ENCODE peak calls at places on chromosomes 4 and X, in ten cellular contexts. X is H9; E is right atrium auricular region; C is CD8-positive, alpha-beta memory T cell; I is astrocyte; T is mammary epithelial cell; U is fibroblast of lung; B is mesenchymal stem cell; A is aorta; R is neuronal stem cell. D is an unnamed sample.

GRCh38 chr4:150694438-150694837 is 112.5 kb downstream of the MAB21L2 start:
- DNase-seq in X (no peak), E (no peak), C (no peak), I (no peak), T (no peak), U (no peak), B (no peak), A (no peak), R (no peak), D (no peak)

GRCh38 chr4:17580969-17581368 is 4.0 kb downstream of the LAP3 start:
- DNase-seq in X (no peak), E (no peak), C (no peak), I (peak; percentile 86), T (peak; percentile 6), U (peak; percentile 88), B (no peak), A (no peak), R (no peak), D (no peak)

GRCh38 chr4:42331914-42332368 is 65.3 kb upstream of the SHISA3 start:
- DNase-seq in X (no peak), E (peak; percentile 69), C (no peak), I (peak; percentile 11), T (no peak), U (peak; percentile 24), B (peak; percentile 78), A (no peak), R (no peak), D (peak; percentile 65)

GRCh38 chr4:110287130-110287529 is 88.7 kb upstream of the ELOVL6 start:
- DNase-seq in X (no peak), E (no peak), C (no peak), I (peak; percentile 82), T (peak; percentile 89), U (peak; percentile 85), B (peak; percentile 76), A (no peak), R (no peak), D (no peak)

GRCh38 chrX:120446503-120446902 is 22.6 kb downstream of the LAMP2 start:
- DNase-seq in X (no peak), E (no peak), C (no peak), I (peak; percentile 70), T (peak; percentile 64), U (peak; percentile 78), B (peak; percentile 15), A (no peak), R (no peak), D (no peak)

GRCh38 chrX:115350696-115351408 is 61.3 kb downstream of the LUZP4 start:
- DNase-seq in X (no peak), E (no peak), C (no peak), I (no peak), T (no peak), U (no peak), B (no peak), A (no peak), R (no peak), D (no peak)

GRCh38 chr4:147842573-147842972 is 110.7 kb downstream of the ARHGAP10 start:
- DNase-seq in X (no peak), E (no peak), C (no peak), I (peak; percentile 89), T (peak; percentile 89), U (peak; percentile 89), B (no peak), A (no peak), R (no peak), D (peak; percentile 86)

GRCh38 chr4:142840516-142841123 is 5.5 kb downstream of the INPP4B start:
- DNase-seq in X (no peak), E (no peak), C (no peak), I (peak; percentile 25), T (no peak), U (peak; percentile 41), B (peak; percentile 37), A (no peak), R (no peak), D (no peak)

GRCh38 chr4:34572026-34572425 is 1672.3 kb downstream of the ARAP2 start:
- DNase-seq in X (no peak), E (no peak), C (no peak), I (no peak), T (no peak), U (no peak), B (no peak), A (no peak), R (no peak), D (no peak)

GRCh38 chrX:142036111-142036510 is 132.4 kb downstream of the MAGEC1 start:
- DNase-seq in X (no peak), E (no peak), C (no peak), I (peak; percentile 48), T (no peak), U (peak; percentile 55), B (no peak), A (no peak), R (no peak), D (no peak)

GRCh38 chrX:45986971-45987370 is 558.2 kb downstream of the ZNF674 start:
- DNase-seq in X (no peak), E (no peak), C (no peak), I (no peak), T (peak; percentile 19), U (peak; percentile 11), B (no peak), A (no peak), R (no peak), D (no peak)

GRCh38 chrX:153766098-153766817 is 2.2 kb downstream of the PLXNB3 start:
- DNase-seq in X (peak; percentile 36), E (no peak), C (no peak), I (peak; percentile 61), T (peak; percentile 65), U (peak; percentile 76), B (peak; percentile 83), A (peak; percentile 52), R (no peak), D (peak; percentile 77)

GRCh38 chrX:33211356-33212254 is at the start of gene DMD:
- DNase-seq in X (peak; percentile 31), E (peak; percentile 75), C (no peak), I (peak; percentile 26), T (peak; percentile 76), U (peak; percentile 37), B (peak; percentile 71), A (peak; percentile 53), R (no peak), D (peak; percentile 87)

GRCh38 chr4:152486414-152487389 is 49.2 kb downstream of the FBXW7 start:
- DNase-seq in X (no peak), E (no peak), C (no peak), I (no peak), T (no peak), U (no peak), B (peak; percentile 30), A (no peak), R (no peak), D (no peak)

GRCh38 chr4:88242144-88242543 is 42.2 kb downstream of the PPM1K start:
- DNase-seq in X (no peak), E (no peak), C (no peak), I (no peak), T (no peak), U (no peak), B (no peak), A (no peak), R (no peak), D (no peak)

GRCh38 chrX:56120242-56120641 is 111.9 kb upstream of the KLF8 start:
- DNase-seq in X (no peak), E (no peak), C (no peak), I (no peak), T (no peak), U (no peak), B (no peak), A (no peak), R (no peak), D (no peak)
- H3K9me3 ChIP-seq in X (peaks cover 15% of the 10 kb centered on the region), E (no peaks in the 10 kb centered on the region), C (no peaks in the 10 kb centered on the region), I (no peaks in the 10 kb centered on the region), T (no peaks in the 10 kb centered on the region), U (no peaks in the 10 kb centered on the region), B (no peaks in the 10 kb centered on the region), A (no peaks in the 10 kb centered on the region), R (no peaks in the 10 kb centered on the region), D (no peaks in the 10 kb centered on the region)

DNA sequence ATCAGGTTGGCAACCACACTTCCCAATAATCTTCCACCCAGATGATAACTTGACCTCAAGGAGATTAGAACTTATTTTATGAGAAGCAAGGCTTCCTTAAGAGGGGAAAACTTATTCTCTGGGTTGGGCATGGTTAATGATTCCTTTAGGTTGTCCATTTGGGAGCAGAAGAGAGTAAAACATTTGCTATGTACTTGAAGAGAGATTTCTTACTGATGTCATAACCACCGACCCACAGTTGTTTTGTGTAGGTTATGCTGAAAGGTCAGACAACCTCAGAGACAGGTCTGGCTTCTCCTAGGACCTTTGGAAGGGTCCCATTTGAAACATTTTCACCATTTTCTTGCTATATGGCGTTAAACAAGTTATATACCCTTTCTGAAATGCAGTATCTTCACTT is 56.1 kb downstream of the FAM114A1 start:
- DNase-seq in X (no peak), E (no peak), C (no peak), I (no peak), T (no peak), U (no peak), B (no peak), A (no peak), R (no peak), D (no peak)
- H3K27ac ChIP-seq in X (no peak overlapping the region), E (no peak overlapping the region), C (no peak overlapping the region), I (no peak overlapping the region), T (no peak overlapping the region), U (no peak overlapping the region), B (peak overlapping the region; percentile 78), A (no peak overlapping the region), R (no peak overlapping the region), D (peak overlapping the region; percentile 3)

DNA sequence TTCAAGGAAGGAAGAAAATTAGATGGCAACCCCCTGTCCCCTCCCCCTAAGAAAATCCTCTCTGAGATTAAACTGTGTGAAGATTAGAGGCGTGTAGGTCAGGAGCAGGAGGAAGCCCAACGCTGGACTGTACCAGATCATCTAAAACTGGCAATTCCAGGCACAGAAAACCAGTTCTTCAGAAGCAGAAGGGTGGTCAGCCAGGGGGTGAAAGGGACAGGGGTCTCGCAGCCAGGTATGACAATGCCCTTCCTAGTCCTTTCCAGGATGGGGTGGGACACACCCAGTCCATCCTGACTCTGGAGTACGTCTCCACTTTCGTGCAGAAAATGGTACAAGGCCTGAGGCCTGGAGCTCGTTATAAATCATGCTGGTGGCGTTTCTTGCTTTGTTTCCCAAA is 3.3 kb upstream of the RHOH start:
- DNase-seq in X (no peak), E (no peak), C (no peak), I (no peak), T (no peak), U (no peak), B (no peak), A (no peak), R (no peak), D (no peak)
- H3K4me1 ChIP-seq in X (peaks cover 7% of the 10 kb centered on the region), E (no peaks in the 10 kb centered on the region), C (peaks cover 51% of the 10 kb centered on the region), I (no peaks in the 10 kb centered on the region), T (no peaks in the 10 kb centered on the region), U (no peaks in the 10 kb centered on the region), B (peaks cover 6% of the 10 kb centered on the region), A (no peaks in the 10 kb centered on the region), R (peaks cover 7% of the 10 kb centered on the region), D (no peaks in the 10 kb centered on the region)

GRCh38 chr4:83981156-83981555 is 445.2 kb downstream of the GPAT3 start:
- DNase-seq in X (no peak), E (no peak), C (no peak), I (no peak), T (no peak), U (no peak), B (no peak), A (no peak), R (no peak), D (no peak)
- H3K9me3 ChIP-seq in X (no peaks in the 10 kb centered on the region), E (no peaks in the 10 kb centered on the region), C (no peaks in the 10 kb centered on the region), I (no peaks in the 10 kb centered on the region), T (no peaks in the 10 kb centered on the region), U (no peaks in the 10 kb centered on the region), B (no peaks in the 10 kb centered on the region), A (no peaks in the 10 kb centered on the region), R (no peaks in the 10 kb centered on the region), D (no peaks in the 10 kb centered on the region)